ENCODE peak calls at places on chromosomes 7 and 10, in five cellular contexts. P is osteocyte, J is H9, F is B cell, U is PC-3. O is an unnamed sample.

GRCh38 chr7:48295572-48295971 is 124.3 kb downstream of the ABCA13 start:
- DNase-seq in P (no peak), U (no peak), F (no peak), J (no peak), O (no peak)

GRCh38 chr10:132575320-132576201 is 38.0 kb downstream of the INPP5A start:
- DNase-seq in P (no peak), F (no peak), J (no peak), U (peak), O (peak)

GRCh38 chr10:15314482-15315070 is 56.5 kb downstream of the FAM171A1 start:
- DNase-seq in J (no peak), P (no peak), F (no peak), U (no peak), O (no peak)

GRCh38 chr10:58465641-58466040 is 47.0 kb upstream of the BICC1 start:
- DNase-seq in U (peak), P (no peak), J (no peak), F (no peak), O (no peak)

GRCh38 chr7:129069021-129069420 is 14.1 kb upstream of the TNPO3 start:
- DNase-seq in U (no peak), P (no peak), J (no peak), F (no peak), O (no peak)

GRCh38 chr10:48601789-48602188 is 3.1 kb downstream of the ARHGAP22 start:
- DNase-seq in F (no peak), U (no peak), P (no peak), J (no peak), O (no peak)

GRCh38 chr10:125840955-125841354 is 17.6 kb downstream of the BCCIP start:
- DNase-seq in P (no peak), F (no peak), J (no peak), U (peak), O (no peak)

GRCh38 chr7:50641442-50642405 is 76.5 kb upstream of the DDC start:
- DNase-seq in J (no peak), F (no peak), U (no peak), P (no peak), O (no peak)

GRCh38 chr10:128091636-128092210 is 34.5 kb downstream of the MKI67 start:
- DNase-seq in F (no peak), J (peak), P (no peak), U (no peak), O (no peak)

GRCh38 chr10:104639595-104640338 is 1.3 kb upstream of the SORCS3 start:
- DNase-seq in F (no peak), J (peak), U (no peak), P (no peak), O (no peak)

GRCh38 chr7:88169717-88170320 is 50.0 kb downstream of the SRI start:
- DNase-seq in F (no peak), J (no peak), P (no peak), U (peak), O (no peak)

GRCh38 chr10:132345345-132345744 is 13.4 kb downstream of the LRRC27 start:
- DNase-seq in U (no peak), F (no peak), P (no peak), J (no peak), O (no peak)

GRCh38 chr7:18179058-18179457 is 151.4 kb upstream of the PRPS1L1 start:
- DNase-seq in F (no peak), U (peak), P (no peak), J (no peak), O (no peak)

GRCh38 chr7:5692112-5692844 is 89.2 kb downstream of the RNF216 start:
- DNase-seq in F (no peak), P (peak), U (peak), J (no peak), O (no peak)

GRCh38 chr10:119853584-119853983 is 19.1 kb downstream of the MCMBP start:
- DNase-seq in F (no peak), U (no peak), P (no peak), J (no peak), O (no peak)

GRCh38 chr7:70717553-70718248 is 414.2 kb upstream of the GALNT17 start:
- DNase-seq in F (no peak), J (no peak), U (no peak), P (no peak), O (no peak)

GRCh38 chr7:15305002-15305600 is 256.7 kb downstream of the AGMO start:
- DNase-seq in U (peak), F (no peak), P (no peak), J (peak), O (peak)

GRCh38 chr10:72353963-72354355 is 760 bp downstream of the DNAJB12 start:
- DNase-seq in J (no peak), F (no peak), U (no peak), P (no peak), O (no peak)

GRCh38 chr7:65509368-65510186 is 135.9 kb downstream of the ZNF92 start:
- DNase-seq in U (peak), P (peak), J (no peak), F (no peak), O (no peak)

GRCh38 chr7:97555845-97556431 is 175.9 kb upstream of the TAC1 start:
- DNase-seq in U (peak), J (no peak), F (no peak), P (no peak), O (no peak)

GRCh38 chr10:7409045-7409731 is 1.6 kb downstream of the SFMBT2 start:
- DNase-seq in J (peak), F (no peak), U (peak), P (no peak), O (peak)

GRCh38 chr10:95794195-95794594 is 38.2 kb downstream of the ENTPD1 start:
- DNase-seq in P (no peak), U (no peak), F (no peak), J (no peak), O (no peak)

GRCh38 chr10:49381111-49381900 is 14.6 kb downstream of the DRGX start:
- DNase-seq in F (no peak), U (no peak), J (no peak), P (peak), O (no peak)

GRCh38 chr7:31735991-31736982 is 49.3 kb downstream of the PPP1R17 start:
- DNase-seq in P (peak), J (peak), F (no peak), U (peak), O (peak)

GRCh38 chr10:98242823-98243222 is 25.2 kb downstream of the LOXL4 start:
- DNase-seq in F (no peak), U (peak), P (no peak), J (no peak), O (no peak)

GRCh38 chr7:148697256-148697841 is 1.4 kb upstream of the CUL1 start:
- DNase-seq in P (no peak), F (no peak), U (no peak), J (no peak), O (no peak)

GRCh38 chr7:999921-1000593 is 17.1 kb downstream of the CYP2W1 start:
- DNase-seq in F (peak), U (no peak), J (no peak), P (no peak), O (no peak)

GRCh38 chr7:129866251-129866650 is 86.5 kb downstream of the UBE2H start:
- DNase-seq in J (no peak), P (no peak), F (no peak), U (no peak), O (no peak)

GRCh38 chr7:36521911-36522310 is 132.2 kb downstream of the ANLN start:
- DNase-seq in F (no peak), P (no peak), J (no peak), U (no peak), O (no peak)

GRCh38 chr7:69422473-69423102 is 175.7 kb upstream of the AUTS2 start:
- DNase-seq in P (no peak), U (no peak), J (no peak), F (no peak), O (no peak)

GRCh38 chr7:106178593-106179134 is 66.6 kb upstream of the SYPL1 start:
- DNase-seq in J (no peak), U (peak), F (no peak), P (no peak), O (no peak)

GRCh38 chr7:121872831-121873764 is at the start of gene PTPRZ1:
- DNase-seq in U (no peak), J (peak), P (peak), F (no peak), O (peak)

GRCh38 chr10:24680647-24681475 is 42.8 kb downstream of the ARHGAP21 start:
- DNase-seq in J (no peak), U (peak), P (no peak), F (no peak), O (no peak)

GRCh38 chr7:120984406-120984805 is 4.1 kb upstream of the CPED1 start:
- DNase-seq in U (no peak), J (no peak), F (no peak), P (no peak), O (no peak)

GRCh38 chr7:116330961-116331360 is 120.6 kb downstream of the TES start:
- DNase-seq in U (no peak), P (no peak), J (no peak), F (no peak), O (no peak)

GRCh38 chr10:5606864-5607263 is 59.5 kb downstream of the ASB13 start:
- DNase-seq in J (no peak), P (no peak), F (no peak), U (no peak), O (no peak)
- TF ChIP-seq CTCF in J (no peak), P (no peak), F (no peak), U (no peak), O (no peak)

DNA sequence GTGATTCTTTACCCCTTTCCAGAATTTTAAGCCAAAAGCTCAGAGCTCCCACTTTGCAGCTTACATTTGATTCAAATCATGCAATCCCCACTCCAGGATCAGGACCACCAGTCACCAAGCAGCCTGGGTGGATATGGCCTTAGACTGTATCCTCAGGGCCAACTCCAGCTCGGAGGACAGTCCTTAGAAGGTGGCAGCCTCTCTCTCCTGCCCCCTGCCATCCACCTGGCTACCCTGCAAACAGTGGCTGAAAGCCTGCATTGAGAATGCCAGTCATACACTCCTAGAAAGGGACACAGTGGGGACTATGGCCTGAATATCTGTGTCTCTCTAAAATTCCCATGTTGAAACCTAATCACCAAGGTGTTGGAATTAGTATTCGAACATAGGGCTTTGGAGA is 50.0 kb upstream of the KCNMA1 start:
- DNase-seq in F (no peak), J (no peak), P (peak), U (peak), O (no peak)
- TF ChIP-seq CTCF in F (no peak), J (peak), P (no peak), U (peak), O (no peak)

GRCh38 chr10:123272171-123272570 is 118.0 kb downstream of the BUB3 start:
- DNase-seq in J (no peak), U (peak), F (no peak), P (no peak), O (no peak)
- TF ChIP-seq CTCF in J (peak), U (peak), F (no peak), P (no peak), O (no peak)

DNA sequence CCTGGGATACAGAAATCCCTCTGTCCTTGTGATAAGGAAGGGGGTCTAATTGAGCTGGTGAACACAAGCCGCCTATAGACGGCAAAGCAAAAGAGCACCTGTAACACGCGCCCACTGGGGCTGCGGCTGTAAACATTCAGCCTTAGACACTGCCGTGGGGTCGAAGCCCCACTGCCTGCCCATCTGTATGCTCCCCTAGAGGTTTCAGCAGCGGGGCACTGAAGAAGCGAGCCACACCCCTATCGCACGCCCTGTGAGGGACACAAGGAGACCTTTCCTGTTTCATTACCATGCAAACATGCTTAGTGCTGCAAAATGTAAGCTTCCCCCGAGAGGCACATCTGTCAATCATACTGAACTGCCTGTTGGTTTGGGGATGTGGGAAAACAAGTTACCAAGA is 82.1 kb downstream of the NRP1 start:
- DNase-seq in U (no peak), P (no peak), F (no peak), J (no peak), O (no peak)
- TF ChIP-seq CTCF in U (no peak), P (no peak), F (no peak), J (no peak), O (no peak)